ENCODE peak calls at places on chromosomes 5 and 9, in eight cellular contexts. One of them, this sample, is unnamed.

GRCh38 chr9:137305788-137306545 is 3.9 kb upstream of the NRARP start:
- DNase-seq in A549: no peak
- DNase-seq in lung: no peak
- DNase-seq in fibroblast of villous mesenchyme: no peak
- DNase-seq in left ventricle myocardium inferior: peak; percentile 20
- DNase-seq in right cardiac atrium: peak; percentile 80
- DNase-seq in CD8-positive, alpha-beta T cell: no peak
- DNase-seq in neural progenitor cell: peak; percentile 15
- DNase-seq in this sample: no peak

GRCh38 chr5:171874210-171874609 is 88.6 kb downstream of the SMIM23 start:
- DNase-seq in CD8-positive, alpha-beta T cell: no peak
- DNase-seq in right cardiac atrium: no peak
- DNase-seq in A549: no peak
- DNase-seq in neural progenitor cell: no peak
- DNase-seq in fibroblast of villous mesenchyme: peak; percentile 84
- DNase-seq in left ventricle myocardium inferior: no peak
- DNase-seq in lung: no peak
- DNase-seq in this sample: no peak

GRCh38 chr9:72210522-72210921 is 61.3 kb downstream of the GDA start:
- DNase-seq in right cardiac atrium: no peak
- DNase-seq in lung: no peak
- DNase-seq in fibroblast of villous mesenchyme: no peak
- DNase-seq in left ventricle myocardium inferior: no peak
- DNase-seq in neural progenitor cell: no peak
- DNase-seq in CD8-positive, alpha-beta T cell: no peak
- DNase-seq in A549: no peak
- DNase-seq in this sample: no peak

GRCh38 chr5:146188358-146188757 is 5.9 kb upstream of the LARS1 start:
- DNase-seq in A549: no peak
- DNase-seq in right cardiac atrium: no peak
- DNase-seq in CD8-positive, alpha-beta T cell: no peak
- DNase-seq in fibroblast of villous mesenchyme: no peak
- DNase-seq in lung: no peak
- DNase-seq in neural progenitor cell: no peak
- DNase-seq in left ventricle myocardium inferior: no peak
- DNase-seq in this sample: no peak

GRCh38 chr9:95793924-95794828 is 81.3 kb upstream of the ERCC6L2 start:
- DNase-seq in left ventricle myocardium inferior: no peak
- DNase-seq in A549: no peak
- DNase-seq in lung: no peak
- DNase-seq in fibroblast of villous mesenchyme: peak; percentile 94
- DNase-seq in neural progenitor cell: no peak
- DNase-seq in right cardiac atrium: no peak
- DNase-seq in CD8-positive, alpha-beta T cell: no peak
- DNase-seq in this sample: no peak

GRCh38 chr5:112329429-112330090 is 89.5 kb downstream of the EPB41L4A start:
- DNase-seq in fibroblast of villous mesenchyme: no peak
- DNase-seq in right cardiac atrium: no peak
- DNase-seq in A549: no peak
- DNase-seq in CD8-positive, alpha-beta T cell: no peak
- DNase-seq in left ventricle myocardium inferior: no peak
- DNase-seq in neural progenitor cell: peak; percentile 18
- DNase-seq in lung: no peak
- DNase-seq in this sample: no peak

GRCh38 chr5:66958984-66959641 is 237.5 kb downstream of the CD180 start:
- DNase-seq in right cardiac atrium: peak; percentile 71
- DNase-seq in left ventricle myocardium inferior: peak; percentile 40
- DNase-seq in neural progenitor cell: peak; percentile 21
- DNase-seq in fibroblast of villous mesenchyme: peak; percentile 77
- DNase-seq in CD8-positive, alpha-beta T cell: no peak
- DNase-seq in A549: no peak
- DNase-seq in lung: peak; percentile 42
- DNase-seq in this sample: no peak

GRCh38 chr9:90608141-90608540 is 34.5 kb downstream of the DIRAS2 start:
- DNase-seq in neural progenitor cell: no peak
- DNase-seq in left ventricle myocardium inferior: no peak
- DNase-seq in A549: no peak
- DNase-seq in right cardiac atrium: no peak
- DNase-seq in CD8-positive, alpha-beta T cell: no peak
- DNase-seq in fibroblast of villous mesenchyme: no peak
- DNase-seq in lung: no peak
- DNase-seq in this sample: no peak

GRCh38 chr9:133483611-133484010 is 4.7 kb upstream of the SLC2A6 start:
- DNase-seq in CD8-positive, alpha-beta T cell: no peak
- DNase-seq in A549: no peak
- DNase-seq in lung: no peak
- DNase-seq in fibroblast of villous mesenchyme: no peak
- DNase-seq in neural progenitor cell: no peak
- DNase-seq in right cardiac atrium: peak; percentile 17
- DNase-seq in left ventricle myocardium inferior: no peak
- DNase-seq in this sample: peak; percentile 9

GRCh38 chr5:158629591-158630312 is 470.0 kb downstream of the EBF1 start:
- DNase-seq in fibroblast of villous mesenchyme: no peak
- DNase-seq in CD8-positive, alpha-beta T cell: no peak
- DNase-seq in neural progenitor cell: no peak
- DNase-seq in right cardiac atrium: no peak
- DNase-seq in lung: no peak
- DNase-seq in left ventricle myocardium inferior: no peak
- DNase-seq in A549: no peak
- DNase-seq in this sample: no peak

GRCh38 chr9:131884222-131884621 is 144.3 kb upstream of the RAPGEF1 start:
- DNase-seq in left ventricle myocardium inferior: no peak
- DNase-seq in lung: no peak
- DNase-seq in CD8-positive, alpha-beta T cell: no peak
- DNase-seq in right cardiac atrium: no peak
- DNase-seq in neural progenitor cell: no peak
- DNase-seq in A549: no peak
- DNase-seq in fibroblast of villous mesenchyme: no peak
- DNase-seq in this sample: no peak

GRCh38 chr9:133278161-133279131 is 3.4 kb upstream of the ABO start:
- DNase-seq in left ventricle myocardium inferior: no peak
- DNase-seq in fibroblast of villous mesenchyme: no peak
- DNase-seq in neural progenitor cell: no peak
- DNase-seq in CD8-positive, alpha-beta T cell: no peak
- DNase-seq in lung: no peak
- DNase-seq in A549: no peak
- DNase-seq in right cardiac atrium: no peak
- DNase-seq in this sample: no peak

GRCh38 chr5:75584641-75585040 is 26.6 kb upstream of the ANKDD1B start:
- DNase-seq in A549: no peak
- DNase-seq in left ventricle myocardium inferior: no peak
- DNase-seq in fibroblast of villous mesenchyme: no peak
- DNase-seq in right cardiac atrium: no peak
- DNase-seq in CD8-positive, alpha-beta T cell: no peak
- DNase-seq in neural progenitor cell: no peak
- DNase-seq in lung: no peak
- DNase-seq in this sample: no peak

GRCh38 chr5:168364151-168364661 is 72.8 kb downstream of the WWC1 start:
- DNase-seq in A549: no peak
- DNase-seq in CD8-positive, alpha-beta T cell: no peak
- DNase-seq in lung: no peak
- DNase-seq in fibroblast of villous mesenchyme: peak; percentile 5
- DNase-seq in right cardiac atrium: no peak
- DNase-seq in neural progenitor cell: no peak
- DNase-seq in left ventricle myocardium inferior: no peak
- DNase-seq in this sample: no peak

GRCh38 chr5:14848385-14848784 is 23.2 kb downstream of the ANKH start:
- DNase-seq in left ventricle myocardium inferior: no peak
- DNase-seq in lung: no peak
- DNase-seq in neural progenitor cell: no peak
- DNase-seq in CD8-positive, alpha-beta T cell: no peak
- DNase-seq in right cardiac atrium: no peak
- DNase-seq in fibroblast of villous mesenchyme: no peak
- DNase-seq in A549: no peak
- DNase-seq in this sample: no peak

GRCh38 chr9:16970321-16970720 is 99.9 kb upstream of the BNC2 start:
- DNase-seq in A549: no peak
- DNase-seq in left ventricle myocardium inferior: no peak
- DNase-seq in neural progenitor cell: no peak
- DNase-seq in lung: no peak
- DNase-seq in right cardiac atrium: no peak
- DNase-seq in fibroblast of villous mesenchyme: no peak
- DNase-seq in CD8-positive, alpha-beta T cell: no peak
- DNase-seq in this sample: no peak

GRCh38 chr9:16976427-16976826 is 106.0 kb upstream of the BNC2 start:
- DNase-seq in A549: no peak
- DNase-seq in lung: no peak
- DNase-seq in neural progenitor cell: no peak
- DNase-seq in CD8-positive, alpha-beta T cell: no peak
- DNase-seq in fibroblast of villous mesenchyme: no peak
- DNase-seq in left ventricle myocardium inferior: no peak
- DNase-seq in right cardiac atrium: no peak
- DNase-seq in this sample: no peak

DNA sequence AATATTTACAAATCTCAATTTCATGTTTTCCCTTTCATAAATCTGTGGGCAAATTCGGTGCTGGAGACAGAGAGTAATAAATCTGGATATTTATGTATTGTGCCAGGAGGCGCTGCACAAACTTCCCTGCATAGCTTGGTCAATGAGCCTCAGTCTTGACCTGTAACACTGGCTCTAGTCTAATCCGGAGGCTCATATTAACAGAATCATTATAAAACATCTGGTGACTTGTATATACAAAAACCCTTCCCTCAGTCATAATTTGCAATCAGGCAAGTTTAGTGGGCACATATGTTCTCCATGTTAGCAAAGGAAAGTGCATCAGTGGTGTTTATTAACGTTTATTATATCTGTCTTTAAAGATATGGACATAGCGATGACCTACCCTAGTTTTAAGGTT is 104.0 kb upstream of the BNC2 start:
- DNase-seq in lung: no peak
- DNase-seq in left ventricle myocardium inferior: no peak
- DNase-seq in CD8-positive, alpha-beta T cell: no peak
- DNase-seq in fibroblast of villous mesenchyme: peak; percentile 25
- DNase-seq in neural progenitor cell: no peak
- DNase-seq in A549: no peak
- DNase-seq in right cardiac atrium: no peak
- DNase-seq in this sample: no peak
- H3K4me3 ChIP-seq in lung: no peak overlapping the region
- H3K4me3 ChIP-seq in left ventricle myocardium inferior: no peak overlapping the region
- H3K4me3 ChIP-seq in CD8-positive, alpha-beta T cell: no peak overlapping the region
- H3K4me3 ChIP-seq in fibroblast of villous mesenchyme: no peak overlapping the region
- H3K4me3 ChIP-seq in neural progenitor cell: no peak overlapping the region
- H3K4me3 ChIP-seq in A549: no peak overlapping the region
- H3K4me3 ChIP-seq in right cardiac atrium: no peak overlapping the region
- H3K4me3 ChIP-seq in this sample: no peak overlapping the region

DNA sequence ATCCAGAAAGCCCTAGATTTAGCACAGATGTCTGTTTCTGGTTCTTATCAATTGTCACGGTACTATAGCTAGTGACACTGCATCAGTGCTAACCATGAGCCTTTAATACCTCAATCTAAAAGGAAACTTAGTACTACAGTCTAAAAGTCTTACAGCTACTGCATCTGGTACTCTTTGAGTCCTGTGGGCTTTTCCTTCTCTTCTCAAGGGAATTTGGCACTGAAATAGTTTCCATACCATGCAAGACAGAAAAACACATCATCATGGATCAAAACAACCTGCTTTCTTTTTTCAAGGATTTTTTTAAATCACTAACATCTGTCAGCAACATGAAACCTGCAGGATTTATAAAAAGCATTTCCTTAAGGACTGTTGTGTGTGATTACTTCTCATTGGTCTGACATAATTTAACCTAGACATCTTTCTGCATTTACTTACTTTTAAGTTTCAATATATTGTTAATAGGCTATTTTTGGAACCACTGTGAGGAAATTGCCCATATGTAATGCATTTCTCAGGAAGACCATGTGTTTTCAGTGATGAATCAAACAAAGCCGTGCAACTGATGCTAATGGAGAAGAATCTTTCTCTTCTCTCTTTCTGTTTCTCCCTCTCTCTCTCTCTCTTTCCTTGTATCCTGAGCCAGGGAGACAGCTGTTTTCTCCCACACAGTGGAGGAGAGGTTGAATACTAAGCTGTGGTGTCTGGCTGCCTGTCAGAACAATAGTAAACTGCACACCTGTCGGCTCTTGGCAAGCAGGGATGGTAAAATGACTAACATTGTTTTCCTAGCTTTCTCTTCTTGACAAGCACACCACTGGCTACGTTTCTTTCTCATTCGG is 273.4 kb downstream of the CSNK1G3 start:
- DNase-seq in right cardiac atrium: no peak
- DNase-seq in lung: no peak
- DNase-seq in CD8-positive, alpha-beta T cell: no peak
- DNase-seq in A549: no peak
- DNase-seq in left ventricle myocardium inferior: no peak
- DNase-seq in neural progenitor cell: peak; percentile 5
- DNase-seq in fibroblast of villous mesenchyme: peak; percentile 40
- DNase-seq in this sample: no peak
- H3K4me3 ChIP-seq in right cardiac atrium: no peak overlapping the region
- H3K4me3 ChIP-seq in lung: no peak overlapping the region
- H3K4me3 ChIP-seq in CD8-positive, alpha-beta T cell: no peak overlapping the region
- H3K4me3 ChIP-seq in A549: no peak overlapping the region
- H3K4me3 ChIP-seq in left ventricle myocardium inferior: no peak overlapping the region
- H3K4me3 ChIP-seq in neural progenitor cell: no peak overlapping the region
- H3K4me3 ChIP-seq in fibroblast of villous mesenchyme: no peak overlapping the region
- H3K4me3 ChIP-seq in this sample: no peak overlapping the region

GRCh38 chr9:87007711-87008360 is 60.5 kb upstream of the GAS1 start:
- DNase-seq in lung: no peak
- DNase-seq in neural progenitor cell: no peak
- DNase-seq in fibroblast of villous mesenchyme: peak; percentile 61
- DNase-seq in right cardiac atrium: no peak
- DNase-seq in A549: no peak
- DNase-seq in left ventricle myocardium inferior: no peak
- DNase-seq in CD8-positive, alpha-beta T cell: no peak
- DNase-seq in this sample: no peak

GRCh38 chr9:87011551-87011950 is 64.2 kb upstream of the GAS1 start:
- DNase-seq in neural progenitor cell: no peak
- DNase-seq in left ventricle myocardium inferior: no peak
- DNase-seq in A549: no peak
- DNase-seq in right cardiac atrium: no peak
- DNase-seq in lung: no peak
- DNase-seq in CD8-positive, alpha-beta T cell: no peak
- DNase-seq in fibroblast of villous mesenchyme: no peak
- DNase-seq in this sample: no peak

GRCh38 chr9:87004016-87004415 is 56.7 kb upstream of the GAS1 start:
- DNase-seq in CD8-positive, alpha-beta T cell: no peak
- DNase-seq in A549: no peak
- DNase-seq in left ventricle myocardium inferior: no peak
- DNase-seq in lung: no peak
- DNase-seq in neural progenitor cell: no peak
- DNase-seq in right cardiac atrium: no peak
- DNase-seq in fibroblast of villous mesenchyme: no peak
- DNase-seq in this sample: no peak

GRCh38 chr9:87006956-87007355 is 59.6 kb upstream of the GAS1 start:
- DNase-seq in left ventricle myocardium inferior: no peak
- DNase-seq in CD8-positive, alpha-beta T cell: no peak
- DNase-seq in neural progenitor cell: no peak
- DNase-seq in A549: no peak
- DNase-seq in lung: no peak
- DNase-seq in fibroblast of villous mesenchyme: no peak
- DNase-seq in right cardiac atrium: no peak
- DNase-seq in this sample: no peak

GRCh38 chr9:87008667-87009066 is 61.4 kb upstream of the GAS1 start:
- DNase-seq in fibroblast of villous mesenchyme: no peak
- DNase-seq in right cardiac atrium: no peak
- DNase-seq in lung: no peak
- DNase-seq in left ventricle myocardium inferior: no peak
- DNase-seq in CD8-positive, alpha-beta T cell: no peak
- DNase-seq in A549: no peak
- DNase-seq in neural progenitor cell: no peak
- DNase-seq in this sample: no peak
- H3K4me3 ChIP-seq in fibroblast of villous mesenchyme: no peak overlapping the region
- H3K4me3 ChIP-seq in right cardiac atrium: no peak overlapping the region
- H3K4me3 ChIP-seq in lung: no peak overlapping the region
- H3K4me3 ChIP-seq in left ventricle myocardium inferior: no peak overlapping the region
- H3K4me3 ChIP-seq in CD8-positive, alpha-beta T cell: no peak overlapping the region
- H3K4me3 ChIP-seq in A549: no peak overlapping the region
- H3K4me3 ChIP-seq in neural progenitor cell: no peak overlapping the region
- H3K4me3 ChIP-seq in this sample: no peak overlapping the region

GRCh38 chr9:35110327-35110758 is 5.3 kb downstream of the ATOSB start:
- DNase-seq in right cardiac atrium: no peak
- DNase-seq in left ventricle myocardium inferior: no peak
- DNase-seq in A549: no peak
- DNase-seq in fibroblast of villous mesenchyme: peak; percentile 28
- DNase-seq in lung: no peak
- DNase-seq in neural progenitor cell: no peak
- DNase-seq in CD8-positive, alpha-beta T cell: no peak
- DNase-seq in this sample: no peak
- H3K4me3 ChIP-seq in right cardiac atrium: peak overlapping the region; percentile 69
- H3K4me3 ChIP-seq in left ventricle myocardium inferior: peak overlapping the region; percentile 93
- H3K4me3 ChIP-seq in A549: peak overlapping the region; percentile 68
- H3K4me3 ChIP-seq in fibroblast of villous mesenchyme: peak overlapping the region; percentile 77
- H3K4me3 ChIP-seq in lung: no peak overlapping the region
- H3K4me3 ChIP-seq in neural progenitor cell: no peak overlapping the region
- H3K4me3 ChIP-seq in CD8-positive, alpha-beta T cell: peak overlapping the region; percentile 64
- H3K4me3 ChIP-seq in this sample: no peak overlapping the region

This sample was measured in heart left ventricle.